ENCODE peak calls at places on chromosomes 7 and 10, in five cellular contexts. A is PC-3, G is mammary epithelial cell, N is neural progenitor cell, U is GM23338. C is an unnamed sample.

GRCh38 chr10:31757831-31758230 is 170.8 kb downstream of the ARHGAP12 start:
- DNase-seq in A (no peak), N (peak), G (no peak), U (no peak), C (no peak)

GRCh38 chr7:121023189-121023588 is 34.7 kb downstream of the CPED1 start:
- DNase-seq in G (no peak), N (no peak), U (no peak), A (no peak), C (no peak)

GRCh38 chr10:87930929-87931835 is 67.8 kb downstream of the PTEN start:
- DNase-seq in U (no peak), N (no peak), A (no peak), G (peak), C (no peak)

GRCh38 chr7:98399903-98400537 is 870 bp downstream of the BAIAP2L1 start:
- DNase-seq in U (peak), N (peak), G (peak), A (peak), C (peak)

GRCh38 chr10:88463811-88464210 is 119.3 kb downstream of the RNLS start:
- DNase-seq in G (no peak), U (no peak), A (no peak), N (no peak), C (no peak)

GRCh38 chr10:100167521-100168312 is 18.1 kb downstream of the ERLIN1 start:
- DNase-seq in U (no peak), A (no peak), G (no peak), N (no peak), C (no peak)

GRCh38 chr7:89839329-89839728 is 314.9 kb upstream of the STEAP1 start:
- DNase-seq in G (no peak), A (no peak), U (no peak), N (no peak), C (no peak)

GRCh38 chr7:120985839-120986238 is 2.7 kb upstream of the CPED1 start:
- DNase-seq in N (no peak), U (no peak), A (no peak), G (no peak), C (no peak)

GRCh38 chr7:17097668-17098297 is 200.7 kb upstream of the AHR start:
- DNase-seq in N (no peak), G (no peak), A (no peak), U (no peak), C (no peak)

GRCh38 chr7:153628825-153629224 is 423.4 kb upstream of the DPP6 start:
- DNase-seq in G (no peak), A (no peak), N (no peak), U (no peak), C (no peak)

GRCh38 chr10:88418871-88419270 is 164.2 kb downstream of the RNLS start:
- DNase-seq in N (no peak), G (no peak), U (no peak), A (no peak), C (no peak)

GRCh38 chr7:23655433-23655832 is 24.6 kb upstream of the FAM221A start:
- DNase-seq in A (no peak), N (no peak), U (no peak), G (no peak), C (no peak)

GRCh38 chr10:72692897-72693598 is 1.1 kb downstream of the MCU start:
- DNase-seq in U (no peak), G (peak), N (peak), A (peak), C (peak)

GRCh38 chr10:69101451-69102095 is 13.7 kb downstream of the SRGN start:
- DNase-seq in A (peak), G (peak), U (no peak), N (no peak), C (no peak)

GRCh38 chr7:157668884-157669767 is 332.3 kb downstream of the DNAJB6 start:
- DNase-seq in G (no peak), U (no peak), A (no peak), N (no peak), C (no peak)

GRCh38 chr10:114821915-114822770 is 563 bp downstream of the FHIP2A start:
- DNase-seq in A (peak), U (peak), G (peak), N (peak), C (peak)

GRCh38 chr7:48411619-48412018 is 240.4 kb downstream of the ABCA13 start:
- DNase-seq in A (no peak), U (no peak), G (no peak), N (no peak), C (no peak)

GRCh38 chr10:124999433-125000365 is 57.8 kb downstream of the ZRANB1 start:
- DNase-seq in G (no peak), U (no peak), A (no peak), N (no peak), C (no peak)

GRCh38 chr10:89279449-89279869 is 22.4 kb upstream of the IFIT2 start:
- DNase-seq in A (peak), G (peak), U (no peak), N (no peak), C (no peak)

GRCh38 chr7:116929021-116929420 is 24.3 kb upstream of the ST7 start:
- DNase-seq in A (peak), N (no peak), U (no peak), G (no peak), C (no peak)

GRCh38 chr7:157312941-157313340 is 23.9 kb upstream of the DNAJB6 start:
- DNase-seq in G (no peak), U (no peak), A (no peak), N (no peak), C (no peak)

GRCh38 chr10:86260564-86260963 is 106.0 kb downstream of the GRID1 start:
- DNase-seq in G (no peak), A (no peak), U (no peak), N (no peak), C (no peak)

GRCh38 chr7:73827568-73828106 is 3.2 kb upstream of the CLDN4 start:
- DNase-seq in G (peak), N (no peak), U (peak), A (peak), C (peak)

DNA sequence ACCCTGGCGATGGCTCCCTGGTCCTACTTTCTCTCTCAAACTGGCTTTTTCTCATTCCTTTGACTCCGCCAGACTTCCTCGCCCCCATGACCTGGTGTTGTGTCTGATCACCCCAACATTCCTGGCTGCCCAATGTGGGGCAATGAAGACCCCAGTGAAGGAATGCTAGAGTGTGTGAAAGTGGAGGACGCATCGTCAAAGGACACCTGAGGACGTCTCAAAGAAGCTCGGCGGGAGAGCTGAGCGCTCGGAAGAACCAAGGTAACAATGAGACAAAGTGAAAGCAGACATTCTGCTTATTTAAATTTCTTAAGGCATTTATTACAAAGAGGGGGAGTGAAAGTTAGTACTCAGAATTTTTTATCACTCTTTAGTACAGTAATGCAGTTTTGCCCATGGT is 31.7 kb upstream of the AKR1C2 start:
- DNase-seq in G (no peak), A (no peak), U (peak), N (no peak), C (no peak)
- H3K27ac ChIP-seq in G (no peak), A (no peak), U (no peak), N (no peak), C (no peak)

DNA sequence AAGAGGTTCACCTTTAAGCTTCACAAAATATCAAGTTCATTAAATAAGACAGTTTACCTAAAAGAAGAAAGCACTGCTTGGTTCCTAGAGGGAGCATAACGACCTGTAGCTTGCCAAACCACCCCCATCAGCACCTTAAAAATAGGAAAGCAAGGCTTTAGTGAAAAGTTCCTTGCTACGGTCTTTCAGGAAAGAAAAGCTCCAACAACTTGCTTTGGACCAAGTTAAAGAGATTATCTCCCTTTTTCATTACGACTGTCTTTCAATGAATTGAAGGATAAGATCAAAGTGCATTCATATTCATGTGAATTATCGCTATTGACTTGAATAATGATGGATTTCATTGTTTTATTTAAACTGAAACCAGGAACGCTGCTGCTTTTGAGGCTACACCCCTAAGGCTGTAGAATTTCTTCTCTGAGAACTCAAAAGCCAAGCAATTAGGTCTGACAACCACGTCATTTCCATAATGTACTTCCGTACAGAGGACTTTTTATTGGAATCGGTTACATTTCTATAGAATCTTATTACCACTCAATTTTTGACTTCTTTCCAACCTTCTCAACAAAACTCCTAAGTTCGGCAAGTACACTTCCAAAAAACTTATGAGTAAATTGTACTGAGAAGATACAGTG is 6.9 kb upstream of the SPAG6 start:
- DNase-seq in N (peak), U (peak), A (peak), G (no peak), C (no peak)
- TF ChIP-seq EZH2 in N (peak), U (peak), A (no peak), G (peak), C (no peak)

GRCh38 chr10:12681250-12681649 is 320.3 kb downstream of the CCDC3 start:
- DNase-seq in N (no peak), G (no peak), A (no peak), U (no peak), C (no peak)
- H3K27ac ChIP-seq in N (no peak), G (no peak), A (no peak), U (no peak), C (no peak)

DNA sequence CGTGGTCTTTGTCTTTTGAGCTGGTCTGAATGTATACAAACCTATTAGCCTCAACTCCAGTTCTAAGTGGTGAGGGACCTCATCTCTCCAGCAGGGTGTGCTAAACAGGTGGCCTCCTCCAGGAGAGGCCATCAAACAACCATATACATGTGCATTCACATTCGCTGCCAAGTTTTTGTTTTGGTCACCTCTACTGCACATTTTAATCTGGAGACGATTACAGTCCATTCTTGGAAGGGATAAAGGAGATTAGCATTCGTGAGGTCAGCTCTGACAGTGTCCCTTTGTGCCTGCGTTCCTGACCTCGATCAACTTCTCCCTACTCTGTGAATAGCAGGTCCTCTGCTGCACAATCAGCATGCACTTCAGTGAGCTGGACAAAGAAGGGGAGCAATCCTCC is 60.8 kb downstream of the RHOBTB1 start:
- DNase-seq in A (peak), N (peak), U (peak), G (peak), C (peak)
- TF ChIP-seq EZH2 in A (no peak), N (no peak), U (no peak), G (no peak), C (no peak)

GRCh38 chr10:93916257-93917063 is 22.7 kb downstream of the SLC35G1 start:
- DNase-seq in G (peak), A (peak), N (peak), U (peak), C (peak)

GRCh38 chr10:93917814-93918213 is 24.0 kb downstream of the SLC35G1 start:
- DNase-seq in U (no peak), A (no peak), G (no peak), N (no peak), C (no peak)

GRCh38 chr10:93913706-93914105 is 19.9 kb downstream of the SLC35G1 start:
- DNase-seq in N (no peak), G (no peak), U (no peak), A (no peak), C (no peak)

GRCh38 chr10:93915603-93916002 is 21.8 kb downstream of the SLC35G1 start:
- DNase-seq in A (no peak), N (peak), U (peak), G (no peak), C (no peak)

GRCh38 chr10:93917064-93917391 is 23.2 kb downstream of the SLC35G1 start:
- DNase-seq in A (no peak), N (no peak), U (peak), G (no peak), C (peak)
- H3K27ac ChIP-seq in A (no peak), N (no peak), U (no peak), G (no peak), C (no peak)

GRCh38 chr10:117535045-117535751 is 7.3 kb upstream of the EMX2 start:
- DNase-seq in U (peak), N (peak), A (no peak), G (no peak), C (peak)
- TF ChIP-seq EZH2 in U (peak), N (peak), A (no peak), G (no peak), C (peak)

GRCh38 chr10:126115021-126115610 is 218.8 kb downstream of the FANK1 start:
- DNase-seq in A (no peak), G (no peak), N (peak), U (no peak), C (no peak)
- H3K27ac ChIP-seq in A (no peak), G (no peak), N (peak), U (no peak), C (no peak)